ENCODE peak calls at places on chromosomes 11 and 22, in five cellular contexts. E is SK-N-SH, W is GM12878, O is H1, L is HepG2. R is an unnamed sample.
A peak's percentile ranks its signal among the peaks of the same experiment; 100 is the strongest.

GRCh38 chr22:50628543-50629134 is 687 bp upstream of the ARSA start:
- DNase-seq in E (no peak), W (no peak), O (no peak), L (no peak), R (no peak)

GRCh38 chr11:112057170-112057569 is 16.6 kb downstream of the PIH1D2 start:
- DNase-seq in E (no peak), W (no peak), O (no peak), L (no peak), R (no peak)

GRCh38 chr22:29795663-29796062 is 28.5 kb downstream of the UQCR10 start:
- DNase-seq in E (no peak), W (no peak), O (no peak), L (no peak), R (no peak)

GRCh38 chr11:112392860-112393259 is 132.2 kb upstream of the PLET1 start:
- DNase-seq in E (no peak), W (no peak), O (no peak), L (no peak), R (no peak)

GRCh38 chr22:19063581-19064353 is 58.4 kb downstream of the DGCR2 start:
- DNase-seq in E (no peak), W (no peak), O (no peak), L (no peak), R (no peak)

GRCh38 chr22:46596032-46596441 is 24.1 kb upstream of the GRAMD4 start:
- DNase-seq in E (peak; percentile 97), W (no peak), O (no peak), L (no peak), R (no peak)

GRCh38 chr11:96464695-96465307 is 75.0 kb downstream of the JRKL start:
- DNase-seq in E (peak; percentile 61), W (peak; percentile 11), O (no peak), L (peak; percentile 68), R (peak; percentile 73)

GRCh38 chr11:123740787-123741158 is 687 bp downstream of the ZNF202 start:
- DNase-seq in E (no peak), W (no peak), O (no peak), L (no peak), R (no peak)

GRCh38 chr22:18024276-18024939 is at the start of gene MICAL3:
- DNase-seq in E (peak; percentile 93), W (no peak), O (no peak), L (no peak), R (peak; percentile 68)

GRCh38 chr11:48141475-48142100 is 75.0 kb upstream of the OR4B1 start:
- DNase-seq in E (no peak), W (no peak), O (no peak), L (no peak), R (no peak)

GRCh38 chr11:12278766-12279671 is 98.4 kb upstream of the PARVA start:
- DNase-seq in E (no peak), W (no peak), O (no peak), L (peak; percentile 67), R (no peak)

GRCh38 chr22:49997932-49998717 is 14.4 kb downstream of the IL17REL start:
- DNase-seq in E (peak; percentile 28), W (no peak), O (no peak), L (no peak), R (no peak)

GRCh38 chr11:94768602-94769511 is 701 bp downstream of the AMOTL1 start:
- DNase-seq in E (peak; percentile 79), W (no peak), O (no peak), L (no peak), R (peak; percentile 26)

GRCh38 chr11:14185461-14185860 is 173.5 kb downstream of the RRAS2 start:
- DNase-seq in E (no peak), W (no peak), O (no peak), L (no peak), R (no peak)

GRCh38 chr11:96361778-96362177 is 18.8 kb upstream of the MAML2 start:
- DNase-seq in E (no peak), W (no peak), O (no peak), L (no peak), R (peak; percentile 59)

GRCh38 chr11:75421902-75422247 is 11.1 kb downstream of the KLHL35 start:
- DNase-seq in E (no peak), W (no peak), O (no peak), L (no peak), R (no peak)

GRCh38 chr11:94873910-94874575 is 99.3 kb downstream of the CWC15 start:
- DNase-seq in E (no peak), W (no peak), O (no peak), L (no peak), R (no peak)

GRCh38 chr11:19972637-19973036 is 187.6 kb downstream of the DBX1 start:
- DNase-seq in E (no peak), W (no peak), O (no peak), L (no peak), R (no peak)

GRCh38 chr22:46373838-46374662 is 38.5 kb downstream of the TRMU start:
- DNase-seq in E (no peak), W (peak; percentile 48), O (no peak), L (no peak), R (no peak)

GRCh38 chr22:29635734-29636357 is 32.4 kb downstream of the NF2 start:
- DNase-seq in E (peak; percentile 60), W (peak; percentile 23), O (no peak), L (peak; percentile 32), R (peak; percentile 30)

GRCh38 chr22:46053563-46054090 is 76.7 kb upstream of the WNT7B start:
- DNase-seq in E (peak; percentile 94), W (no peak), O (no peak), L (no peak), R (no peak)

GRCh38 chr11:65639623-65640482 is 2.0 kb downstream of the SIPA1 start:
- DNase-seq in E (no peak), W (peak; percentile 91), O (no peak), L (no peak), R (no peak)

GRCh38 chr11:125072961-125073590 is 10.0 kb downstream of the SLC37A2 start:
- DNase-seq in E (no peak), W (no peak), O (no peak), L (no peak), R (no peak)

GRCh38 chr11:120403966-120404365 is 67.8 kb downstream of the ARHGEF12 start:
- DNase-seq in E (no peak), W (no peak), O (no peak), L (no peak), R (no peak)

GRCh38 chr11:118908931-118909618 is 16.7 kb downstream of the BCL9L start:
- DNase-seq in E (peak; percentile 89), W (no peak), O (no peak), L (no peak), R (no peak)

GRCh38 chr11:111019449-111019848 is 226.1 kb upstream of the POU2AF2 start:
- DNase-seq in E (no peak), W (no peak), O (no peak), L (no peak), R (no peak)

GRCh38 chr11:64703048-64703447 is 19.9 kb downstream of the NRXN2 start:
- DNase-seq in E (no peak), W (no peak), O (no peak), L (no peak), R (no peak)

GRCh38 chr11:122634507-122634906 is 21.0 kb upstream of the UBASH3B start:
- DNase-seq in E (no peak), W (no peak), O (no peak), L (no peak), R (no peak)

GRCh38 chr11:45877845-45878244 is 7.6 kb upstream of the MAPK8IP1 start:
- DNase-seq in E (no peak), W (no peak), O (no peak), L (no peak), R (peak; percentile 36)

GRCh38 chr11:22730319-22730718 is 63.9 kb downstream of the GAS2 start:
- DNase-seq in E (peak; percentile 3), W (no peak), O (no peak), L (peak; percentile 59), R (no peak)

GRCh38 chr22:27879923-27880322 is 39.1 kb downstream of the PITPNB start:
- DNase-seq in E (peak; percentile 55), W (no peak), O (no peak), L (peak; percentile 56), R (peak; percentile 35)

GRCh38 chr11:35289821-35290220 is 129.5 kb downstream of the SLC1A2 start:
- DNase-seq in E (no peak), W (no peak), O (no peak), L (no peak), R (no peak)
- TF ChIP-seq MAX in E (no peak), W (no peak), O (no peak), L (no peak), R (no peak)

GRCh38 chr11:37712246-37712645 is 1114.2 kb upstream of the RAG2 start:
- DNase-seq in E (peak; percentile 2), W (no peak), O (peak; percentile 1), L (no peak), R (no peak)
- TF ChIP-seq GABPA in E (no peak), W (no peak), O (no peak), L (no peak), R (no peak)

DNA sequence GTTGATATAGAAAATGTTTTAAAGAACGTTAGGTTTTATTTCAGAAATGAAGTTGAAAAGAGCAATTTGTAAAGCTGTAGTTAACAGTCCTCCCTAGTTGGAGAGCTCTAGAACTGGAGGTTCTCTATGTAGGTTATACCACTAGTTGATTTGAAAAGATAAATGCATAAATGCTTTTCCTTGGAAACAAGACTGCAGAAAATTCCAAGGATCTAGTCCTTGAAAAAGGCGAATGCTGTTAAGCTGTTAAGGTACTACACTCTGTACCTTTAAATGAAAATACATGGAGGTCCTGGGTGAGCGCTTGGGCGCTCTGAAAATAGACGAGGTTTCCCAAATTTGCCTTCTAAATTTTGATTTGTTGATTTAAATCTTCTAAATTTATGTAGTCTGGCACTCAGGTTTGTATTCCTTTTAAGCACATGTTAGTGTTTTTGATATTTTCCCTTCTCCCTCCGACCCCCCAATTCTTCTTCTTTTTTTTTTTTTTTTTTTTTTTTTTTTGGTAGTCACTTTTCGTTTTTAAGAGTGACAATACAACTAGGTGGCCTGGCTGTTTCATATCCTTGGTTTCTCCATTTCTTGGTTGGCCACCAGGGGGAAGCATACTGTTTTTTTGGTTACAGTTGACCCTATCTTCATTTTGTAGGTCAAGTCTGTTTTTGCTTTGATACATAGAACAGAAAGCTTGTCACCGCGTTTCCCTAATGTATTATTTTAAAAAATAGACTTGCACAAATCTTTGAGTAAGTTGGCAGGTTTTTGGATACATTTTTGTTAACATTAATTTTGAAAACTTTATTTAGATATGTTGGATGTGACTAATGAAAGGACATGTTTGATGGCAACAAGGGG is 2.7 kb downstream of the NCR3LG1 start:
- DNase-seq in E (peak; percentile 71), W (peak; percentile 25), O (no peak), L (peak; percentile 76), R (peak; percentile 91)
- TF ChIP-seq MAX in E (no peak), W (no peak), O (no peak), L (no peak), R (no peak)

GRCh38 chr11:71309611-71310010 is 57.2 kb upstream of the SHANK2 start:
- DNase-seq in E (no peak), W (no peak), O (no peak), L (no peak), R (peak; percentile 62)
- TF ChIP-seq GABPA in E (no peak), W (no peak), O (no peak), L (no peak), R (no peak)

R was measured in K562.